ENCODE peak calls at places on chromosome 21, in six cellular contexts. L is suprapubic skin, A is heart left ventricle, O is uterus, Q is esophagus muscularis mucosa, U is testis. D is an unnamed sample.

GRCh38 chr21:46377789-46378188 is 53.8 kb downstream of the PCNT start:
- DNase-seq in L (no peak), A (no peak), O (no peak), Q (no peak), U (no peak), D (no peak)

GRCh38 chr21:37866027-37866426 is 50.2 kb downstream of the KCNJ6 start:
- DNase-seq in L (no peak), A (no peak), O (no peak), Q (no peak), U (no peak), D (peak; percentile 37)

GRCh38 chr21:44006656-44007055 is 5.5 kb upstream of the TRAPPC10 start:
- DNase-seq in L (no peak), A (peak; percentile 75), O (peak; percentile 55), Q (no peak), U (peak; percentile 49), D (no peak)

GRCh38 chr21:46317710-46318463 is 5.8 kb downstream of the C21orf58 start:
- DNase-seq in L (no peak), A (peak; percentile 57), O (no peak), Q (no peak), U (no peak), D (no peak)

GRCh38 chr21:45350206-45350854 is 54.6 kb upstream of the COL18A1 start:
- DNase-seq in L (no peak), A (no peak), O (no peak), Q (no peak), U (no peak), D (no peak)

GRCh38 chr21:43639470-43640178 is 19.7 kb downstream of the HSF2BP start:
- DNase-seq in L (no peak), A (no peak), O (no peak), Q (no peak), U (no peak), D (no peak)

GRCh38 chr21:43572443-43572842 is 86.8 kb downstream of the HSF2BP start:
- DNase-seq in L (no peak), A (no peak), O (no peak), Q (no peak), U (no peak), D (no peak)

GRCh38 chr21:41367598-41368360 is 6.0 kb downstream of the MX2 start:
- DNase-seq in L (peak; percentile 45), A (no peak), O (no peak), Q (no peak), U (no peak), D (no peak)

GRCh38 chr21:45281411-45282282 is 6.0 kb downstream of the POFUT2 start:
- DNase-seq in L (peak; percentile 75), A (no peak), O (peak; percentile 14), Q (no peak), U (peak; percentile 8), D (no peak)

GRCh38 chr21:25515484-25516405 is 91.5 kb downstream of the MRPL39 start:
- DNase-seq in L (no peak), A (no peak), O (no peak), Q (no peak), U (no peak), D (no peak)

GRCh38 chr21:31366825-31367224 is 22.8 kb upstream of the TIAM1 start:
- DNase-seq in L (no peak), A (no peak), O (no peak), Q (no peak), U (peak; percentile 13), D (peak; percentile 48)

GRCh38 chr21:37682908-37683307 is 233.3 kb downstream of the KCNJ6 start:
- DNase-seq in L (no peak), A (no peak), O (no peak), Q (no peak), U (no peak), D (no peak)

GRCh38 chr21:26819944-26820343 is 25.3 kb downstream of the ADAMTS1 start:
- DNase-seq in L (no peak), A (no peak), O (no peak), Q (no peak), U (no peak), D (no peak)

GRCh38 chr21:38806942-38807284 is 1.2 kb downstream of the ETS2 start:
- DNase-seq in L (no peak), A (no peak), O (no peak), Q (no peak), U (no peak), D (no peak)

GRCh38 chr21:38651570-38651969 is 153.3 kb upstream of the ERG start:
- DNase-seq in L (no peak), A (no peak), O (no peak), Q (no peak), U (no peak), D (no peak)

DNA sequence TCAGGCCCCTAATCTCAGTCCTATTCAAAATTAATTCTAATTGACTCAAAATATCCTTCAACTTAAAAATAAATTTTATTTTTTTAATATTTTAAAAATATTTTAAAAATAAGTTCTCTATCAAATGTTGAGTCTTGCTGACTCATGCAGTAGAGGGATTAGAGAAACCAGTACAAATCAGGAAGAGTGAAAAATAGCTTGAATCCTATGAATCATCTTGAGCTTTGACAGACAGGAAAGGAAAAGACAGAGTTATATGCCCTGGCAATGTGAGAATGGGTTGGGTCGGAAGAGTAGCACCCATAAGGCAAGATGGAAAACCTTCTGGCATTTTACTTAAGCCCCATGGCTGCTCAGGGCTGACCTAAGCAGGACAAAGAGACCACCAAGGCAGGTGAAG is 346.6 kb upstream of the RUNX1 start:
- DNase-seq in L (no peak), A (no peak), O (no peak), Q (no peak), U (no peak), D (no peak)
- TF ChIP-seq CTCF in L (no peak), A (no peak), O (no peak), Q (no peak), U (no peak), D (no peak)

GRCh38 chr21:33362044-33362555 is 37.3 kb downstream of the IFNAR1 start:
- DNase-seq in L (peak; percentile 41), A (no peak), O (no peak), Q (peak; percentile 91), U (no peak), D (peak; percentile 85)

GRCh38 chr21:33360281-33360680 is 35.5 kb downstream of the IFNAR1 start:
- DNase-seq in L (no peak), A (no peak), O (peak; percentile 43), Q (no peak), U (no peak), D (no peak)

GRCh38 chr21:33359446-33359845 is 34.7 kb downstream of the IFNAR1 start:
- DNase-seq in L (no peak), A (no peak), O (no peak), Q (no peak), U (no peak), D (no peak)

GRCh38 chr21:33364830-33365229 is 38.4 kb upstream of the IFNGR2 start:
- DNase-seq in L (peak; percentile 8), A (no peak), O (no peak), Q (no peak), U (no peak), D (no peak)

DNA sequence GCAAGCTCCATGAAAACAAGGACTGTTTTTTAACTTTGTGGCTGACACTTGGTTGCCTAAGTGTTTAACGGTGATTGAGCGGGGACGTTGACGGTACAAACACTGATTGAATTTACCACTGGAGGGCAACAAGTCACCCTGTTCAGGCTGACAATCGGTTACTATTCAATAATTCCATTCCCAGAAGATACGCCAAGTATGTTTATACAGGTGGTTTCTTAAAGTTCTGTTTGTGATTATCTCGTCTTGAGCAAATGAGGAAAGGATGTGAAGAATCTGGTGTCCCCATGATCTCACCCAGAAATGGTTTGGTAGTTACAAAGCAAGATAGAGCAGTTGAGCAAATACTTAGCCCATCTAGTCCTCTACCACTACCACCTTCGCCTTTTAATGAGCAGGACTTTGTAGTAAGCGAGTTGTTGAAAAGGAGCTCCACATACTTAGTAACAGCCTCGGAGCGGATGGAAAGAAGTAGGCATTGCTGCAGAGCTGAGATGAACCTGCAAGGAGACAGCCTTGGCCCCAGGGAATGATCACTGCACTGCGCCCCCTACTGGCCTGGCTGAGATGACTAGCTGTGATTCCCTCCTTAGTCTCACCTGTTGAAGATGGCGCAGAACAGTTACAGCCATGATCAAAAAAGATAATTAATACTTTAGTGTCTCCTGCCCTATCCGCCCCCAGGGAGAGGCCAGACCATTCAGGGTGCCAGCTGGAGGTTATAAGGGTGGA is 36.3 kb downstream of the IFNAR1 start:
- DNase-seq in L (peak; percentile 81), A (peak; percentile 77), O (peak; percentile 73), Q (peak; percentile 94), U (peak; percentile 90), D (peak; percentile 71)
- TF ChIP-seq POLR2A in L (no peak), A (no peak), O (no peak), Q (no peak), U (no peak), D (no peak)

GRCh38 chr21:16070207-16070651 is 340.4 kb downstream of the USP25 start:
- DNase-seq in L (no peak), A (no peak), O (peak; percentile 29), Q (no peak), U (no peak), D (no peak)
- H3K4me3 ChIP-seq in L (peak overlapping the region; percentile 42), A (no peak overlapping the region), O (peak overlapping the region; percentile 34), Q (peak overlapping the region; percentile 55), U (peak overlapping the region; percentile 41), D (no peak overlapping the region)

DNA sequence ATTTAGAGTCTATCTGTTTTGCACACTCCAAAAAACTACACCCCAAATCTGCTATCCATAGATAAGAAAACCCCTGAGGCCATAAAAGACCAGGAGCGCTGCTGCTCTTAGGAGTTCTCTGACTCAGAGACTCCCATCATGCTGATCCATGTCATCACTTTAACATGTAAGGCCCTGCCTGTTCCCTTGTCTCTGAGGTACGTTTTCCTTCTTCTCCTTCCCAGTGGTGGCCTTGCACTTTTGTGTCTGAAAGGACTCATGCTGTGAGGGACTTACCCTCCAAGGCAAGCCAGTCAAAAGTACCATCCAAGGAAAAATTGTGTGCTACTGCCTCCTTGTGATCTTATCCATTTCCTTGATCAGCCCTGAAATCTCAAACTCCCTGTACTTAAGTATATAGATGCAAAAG is 427.4 kb upstream of the NCAM2 start:
- DNase-seq in L (no peak), A (no peak), O (no peak), Q (no peak), U (no peak), D (no peak)
- TF ChIP-seq CTCF in L (no peak), A (no peak), O (no peak), Q (no peak), U (no peak), D (no peak)